ENCODE peak calls at places on chromosomes 16 and 17, in eight cellular contexts. V, J, W, P, C, D, I and Y are unnamed samples.
A peak's percentile ranks its signal among the peaks of the same experiment; 100 is the strongest.

GRCh38 chr17:17710728-17711541 is 29.7 kb downstream of the RAI1 start:
- DNase-seq in V (no peak), J (no peak), W (no peak), P (no peak), C (peak; percentile 93), D (no peak), I (no peak), Y (peak; percentile 97)

GRCh38 chr17:75689441-75689873 is 22.3 kb downstream of the SAP30BP start:
- DNase-seq in V (peak; percentile 64), J (no peak), W (no peak), P (no peak), C (no peak), D (no peak), I (no peak), Y (no peak)

GRCh38 chr17:57370583-57370982 is 114.3 kb downstream of the MSI2 start:
- DNase-seq in V (no peak), J (no peak), W (no peak), P (no peak), C (no peak), D (no peak), I (no peak), Y (no peak)

GRCh38 chr17:17412331-17412730 is 64.5 kb upstream of the MED9 start:
- DNase-seq in V (no peak), J (no peak), W (no peak), P (no peak), C (peak; percentile 60), D (no peak), I (no peak), Y (no peak)

GRCh38 chr17:13024526-13025263 is 6.9 kb upstream of the ELAC2 start:
- DNase-seq in V (peak; percentile 73), J (peak; percentile 83), W (no peak), P (peak; percentile 35), C (peak; percentile 80), D (peak; percentile 74), I (peak; percentile 90), Y (peak; percentile 69)

GRCh38 chr16:68275611-68276191 is 11.4 kb downstream of the SLC7A6 start:
- DNase-seq in V (peak; percentile 70), J (no peak), W (no peak), P (no peak), C (no peak), D (no peak), I (no peak), Y (no peak)

GRCh38 chr17:42342242-42343008 is 45.8 kb downstream of the STAT3 start:
- DNase-seq in V (no peak), J (no peak), W (no peak), P (no peak), C (peak; percentile 41), D (no peak), I (no peak), Y (no peak)

GRCh38 chr17:81858967-81859905 is 1.1 kb downstream of the P4HB start:
- DNase-seq in V (no peak), J (no peak), W (no peak), P (no peak), C (no peak), D (no peak), I (no peak), Y (peak; percentile 37)

GRCh38 chr17:35241520-35241919 is 1.4 kb upstream of the SLFN5 start:
- DNase-seq in V (peak; percentile 72), J (peak; percentile 81), W (no peak), P (no peak), C (no peak), D (peak; percentile 57), I (no peak), Y (no peak)

GRCh38 chr17:59723041-59723440 is 15.6 kb downstream of the VMP1 start:
- DNase-seq in V (no peak), J (no peak), W (no peak), P (no peak), C (no peak), D (no peak), I (no peak), Y (no peak)

GRCh38 chr17:45376606-45377005 is 56.1 kb downstream of the ARHGAP27 start:
- DNase-seq in V (no peak), J (no peak), W (no peak), P (no peak), C (no peak), D (no peak), I (no peak), Y (no peak)

GRCh38 chr16:12330977-12331376 is 354.4 kb downstream of the SNX29 start:
- DNase-seq in V (no peak), J (no peak), W (no peak), P (no peak), C (peak; percentile 23), D (no peak), I (no peak), Y (no peak)

GRCh38 chr17:7027335-7027734 is 4.5 kb downstream of the BCL6B start:
- DNase-seq in V (no peak), J (peak; percentile 56), W (no peak), P (no peak), C (no peak), D (no peak), I (no peak), Y (no peak)

GRCh38 chr17:37643829-37644228 is 583 bp upstream of the DDX52 start:
- DNase-seq in V (no peak), J (no peak), W (no peak), P (no peak), C (no peak), D (no peak), I (peak; percentile 13), Y (peak; percentile 66)

GRCh38 chr17:31778538-31778937 is 80.5 kb downstream of the COPRS start:
- DNase-seq in V (no peak), J (no peak), W (no peak), P (no peak), C (no peak), D (no peak), I (no peak), Y (no peak)